ENCODE peak calls at places on chromosomes 2 and 18, in nine cellular contexts. L, X, G, D, O, B, J, M and U are unnamed samples.

GRCh38 chr2:152718909-152719645 is 657 bp downstream of the ARL6IP6 start:
- DNase-seq in L (no peak), X (peak; percentile 37), G (no peak), D (peak; percentile 9), O (no peak), B (no peak), J (no peak), M (peak; percentile 80), U (no peak)

GRCh38 chr2:9897331-9897737 is 54.1 kb downstream of the TAF1B start:
- DNase-seq in L (peak; percentile 77), X (peak; percentile 19), G (no peak), D (peak; percentile 95), O (no peak), B (peak; percentile 80), J (no peak), M (peak; percentile 27), U (peak; percentile 54)

GRCh38 chr2:38586926-38587325 is 15.8 kb downstream of the HNRNPLL start:
- DNase-seq in L (no peak), X (no peak), G (no peak), D (no peak), O (no peak), B (no peak), J (no peak), M (no peak), U (no peak)

GRCh38 chr2:24360963-24361330 is 611 bp upstream of the ITSN2 start:
- DNase-seq in L (no peak), X (no peak), G (no peak), D (no peak), O (peak; percentile 83), B (no peak), J (no peak), M (no peak), U (no peak)

GRCh38 chr18:32735781-32736180 is 37.0 kb downstream of the KLHL14 start:
- DNase-seq in L (no peak), X (no peak), G (no peak), D (peak; percentile 13), O (no peak), B (no peak), J (no peak), M (no peak), U (no peak)

GRCh38 chr2:101956465-101957030 is 35.2 kb upstream of the IL1R2 start:
- DNase-seq in L (no peak), X (no peak), G (no peak), D (no peak), O (no peak), B (no peak), J (no peak), M (no peak), U (no peak)

GRCh38 chr2:186806591-186806990 is 42.4 kb downstream of the ZSWIM2 start:
- DNase-seq in L (no peak), X (no peak), G (no peak), D (no peak), O (no peak), B (no peak), J (no peak), M (no peak), U (no peak)

GRCh38 chr18:56172527-56172926 is 465.9 kb downstream of the TXNL1 start:
- DNase-seq in L (no peak), X (no peak), G (no peak), D (no peak), O (no peak), B (no peak), J (no peak), M (no peak), U (no peak)

GRCh38 chr18:22110482-22110924 is 58.9 kb upstream of the GATA6 start:
- DNase-seq in L (no peak), X (no peak), G (no peak), D (no peak), O (no peak), B (no peak), J (no peak), M (peak; percentile 67), U (no peak)

GRCh38 chr2:39608690-39609457 is 56.8 kb upstream of the TMEM178A start:
- DNase-seq in L (no peak), X (no peak), G (no peak), D (no peak), O (no peak), B (no peak), J (no peak), M (peak; percentile 3), U (no peak)

GRCh38 chr2:127504552-127505460 is 21.5 kb downstream of the IWS1 start:
- DNase-seq in L (no peak), X (no peak), G (no peak), D (peak; percentile 31), O (no peak), B (no peak), J (no peak), M (no peak), U (no peak)

GRCh38 chr18:10495936-10496335 is 29.9 kb upstream of the NAPG start:
- DNase-seq in L (no peak), X (no peak), G (no peak), D (no peak), O (no peak), B (no peak), J (no peak), M (no peak), U (no peak)

GRCh38 chr18:48946329-48946835 is 4.4 kb downstream of the SMAD7 start:
- DNase-seq in L (peak; percentile 17), X (no peak), G (no peak), D (no peak), O (no peak), B (no peak), J (no peak), M (no peak), U (no peak)

GRCh38 chr2:84880645-84881521 is at the start of gene TRABD2A:
- DNase-seq in L (no peak), X (no peak), G (peak; percentile 41), D (no peak), O (peak; percentile 91), B (no peak), J (peak; percentile 69), M (peak; percentile 67), U (no peak)

GRCh38 chr2:120132190-120132589 is 91.0 kb downstream of the TMEM185B start:
- DNase-seq in L (no peak), X (no peak), G (no peak), D (peak; percentile 75), O (no peak), B (no peak), J (no peak), M (no peak), U (no peak)

GRCh38 chr2:7588295-7588694 is 671.1 kb downstream of the RNF144A start:
- DNase-seq in L (no peak), X (no peak), G (no peak), D (no peak), O (no peak), B (no peak), J (no peak), M (no peak), U (no peak)

GRCh38 chr2:144320491-144320890 is 199.4 kb downstream of the ZEB2 start:
- DNase-seq in L (no peak), X (no peak), G (peak; percentile 35), D (peak; percentile 39), O (peak; percentile 73), B (no peak), J (no peak), M (no peak), U (no peak)

GRCh38 chr2:145207884-145208283 is 688.0 kb upstream of the ZEB2 start:
- DNase-seq in L (no peak), X (no peak), G (no peak), D (no peak), O (no peak), B (no peak), J (no peak), M (no peak), U (no peak)

GRCh38 chr2:86482034-86482433 is 40.9 kb downstream of the KDM3A start:
- DNase-seq in L (no peak), X (no peak), G (no peak), D (no peak), O (no peak), B (no peak), J (no peak), M (no peak), U (no peak)

GRCh38 chr2:198006733-198007132 is 202.3 kb downstream of the PLCL1 start:
- DNase-seq in L (no peak), X (no peak), G (no peak), D (no peak), O (no peak), B (no peak), J (no peak), M (no peak), U (no peak)

GRCh38 chr18:23977103-23977502 is 37.5 kb upstream of the TTC39C start:
- DNase-seq in L (no peak), X (no peak), G (no peak), D (no peak), O (no peak), B (no peak), J (no peak), M (no peak), U (no peak)
- TF ChIP-seq CTCF in L (no peak), X (no peak), G (no peak), D (no peak), O (no peak), B (no peak), J (no peak), M (no peak), U (no peak)

GRCh38 chr2:72887836-72888437 is 729 bp downstream of the SPR start:
- DNase-seq in L (peak; percentile 89), X (no peak), G (peak; percentile 25), D (peak; percentile 79), O (peak; percentile 86), B (peak; percentile 94), J (peak; percentile 91), M (peak; percentile 94), U (peak; percentile 89)
- H3K27ac ChIP-seq in L (peak overlapping the region; percentile 92), X (no peak overlapping the region), G (no peak overlapping the region), D (no peak overlapping the region), O (peak overlapping the region; percentile 79), B (peak overlapping the region; percentile 87), J (peak overlapping the region; percentile 81), M (no peak overlapping the region), U (peak overlapping the region; percentile 97)

GRCh38 chr2:218981390-218982311 is 3.3 kb downstream of the FEV start:
- DNase-seq in L (peak; percentile 43), X (no peak), G (no peak), D (no peak), O (peak; percentile 76), B (no peak), J (no peak), M (peak; percentile 65), U (no peak)
- H3K27me3 ChIP-seq in L (peaks cover 65% of the 10 kb centered on the region), X (peaks cover 29% of the 10 kb centered on the region), G (peaks cover 85% of the 10 kb centered on the region), D (peaks cover 61% of the 10 kb centered on the region), O (peaks cover 99% of the 10 kb centered on the region), B (peaks cover 99% of the 10 kb centered on the region), J (peaks cover 93% of the 10 kb centered on the region), M (peaks cover 100% of the 10 kb centered on the region), U (peaks cover 92% of the 10 kb centered on the region)

DNA sequence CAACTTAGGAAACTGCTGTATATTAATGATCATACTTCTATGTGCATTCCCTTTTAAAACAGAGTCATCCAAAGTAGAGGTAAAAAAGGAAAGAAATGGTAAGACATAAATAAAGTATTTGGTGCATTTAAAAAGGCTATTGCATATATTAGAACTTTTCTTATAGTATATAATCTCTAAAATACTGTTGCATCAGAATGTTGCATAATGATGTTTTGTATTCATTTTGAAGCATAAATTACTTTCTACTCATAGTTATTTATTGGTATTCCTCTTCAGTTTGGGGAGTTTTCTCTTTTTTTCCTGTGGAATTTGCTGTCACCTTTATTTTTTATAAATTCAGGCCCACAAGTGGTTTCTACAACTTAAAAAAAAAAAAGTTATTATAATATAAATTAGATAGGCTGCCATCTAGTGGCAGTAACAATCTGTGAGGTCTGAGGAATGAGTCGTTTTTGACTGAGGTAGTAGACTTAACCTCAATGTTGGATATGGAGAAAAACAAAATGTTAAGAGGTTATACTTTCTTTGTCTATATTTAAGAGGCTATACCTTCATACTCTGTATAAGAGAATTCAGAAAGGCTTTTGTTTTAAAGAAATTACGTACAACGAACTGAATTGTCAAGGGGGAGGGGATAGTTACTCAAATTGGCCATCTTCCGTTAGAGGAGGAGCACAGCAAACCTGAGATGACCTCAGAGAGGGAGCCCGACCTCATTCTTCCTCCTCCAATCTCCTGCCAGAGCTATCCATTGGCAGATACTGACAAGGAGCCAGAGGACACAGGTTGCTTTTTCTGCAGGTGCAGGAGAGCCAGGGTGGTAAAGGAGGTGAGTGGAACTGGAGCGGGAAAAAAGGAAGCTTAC is 23.8 kb downstream of the ANKAR start:
- DNase-seq in L (no peak), X (no peak), G (no peak), D (peak; percentile 55), O (no peak), B (no peak), J (no peak), M (peak; percentile 56), U (no peak)
- TF ChIP-seq CTCF in L (peak; percentile 59), X (peak; percentile 35), G (peak; percentile 87), D (peak; percentile 48), O (peak; percentile 65), B (peak; percentile 49), J (peak; percentile 69), M (peak; percentile 66), U (peak; percentile 75)